ENCODE peak calls at places on chromosomes 7 and 10, in six cellular contexts. One of them, this sample, is unnamed.

GRCh38 chr10:14585287-14586193 is 189.2 kb downstream of the FAM107B start:
- DNase-seq in CD8-positive, alpha-beta memory T cell: no peak
- DNase-seq in sigmoid colon: no peak
- DNase-seq in Ammon's horn: no peak
- DNase-seq in HS-5: no peak
- DNase-seq in right lobe of liver: no peak
- DNase-seq in this sample: no peak

GRCh38 chr7:137151056-137151731 is 192.3 kb downstream of the PTN start:
- DNase-seq in sigmoid colon: no peak
- DNase-seq in CD8-positive, alpha-beta memory T cell: no peak
- DNase-seq in right lobe of liver: no peak
- DNase-seq in Ammon's horn: no peak
- DNase-seq in HS-5: no peak
- DNase-seq in this sample: no peak

GRCh38 chr10:17527530-17528146 is 73.2 kb upstream of the ST8SIA6 start:
- DNase-seq in sigmoid colon: no peak
- DNase-seq in right lobe of liver: no peak
- DNase-seq in CD8-positive, alpha-beta memory T cell: no peak
- DNase-seq in Ammon's horn: no peak
- DNase-seq in HS-5: peak
- DNase-seq in this sample: no peak

GRCh38 chr10:96466-96865 is 38.8 kb upstream of the ZMYND11 start:
- DNase-seq in sigmoid colon: no peak
- DNase-seq in HS-5: no peak
- DNase-seq in right lobe of liver: no peak
- DNase-seq in CD8-positive, alpha-beta memory T cell: no peak
- DNase-seq in Ammon's horn: no peak
- DNase-seq in this sample: no peak

GRCh38 chr10:63929826-63930467 is 408.7 kb downstream of the REEP3 start:
- DNase-seq in sigmoid colon: peak
- DNase-seq in CD8-positive, alpha-beta memory T cell: no peak
- DNase-seq in right lobe of liver: no peak
- DNase-seq in HS-5: no peak
- DNase-seq in Ammon's horn: no peak
- DNase-seq in this sample: no peak

GRCh38 chr10:79333513-79333912 is 13.8 kb upstream of the PPIF start:
- DNase-seq in HS-5: peak
- DNase-seq in CD8-positive, alpha-beta memory T cell: no peak
- DNase-seq in sigmoid colon: no peak
- DNase-seq in right lobe of liver: no peak
- DNase-seq in Ammon's horn: no peak
- DNase-seq in this sample: no peak

GRCh38 chr7:100122568-100122967 is 3.1 kb downstream of the CNPY4 start:
- DNase-seq in CD8-positive, alpha-beta memory T cell: no peak
- DNase-seq in HS-5: no peak
- DNase-seq in Ammon's horn: no peak
- DNase-seq in right lobe of liver: no peak
- DNase-seq in sigmoid colon: no peak
- DNase-seq in this sample: no peak

GRCh38 chr10:91424016-91424415 is 13.9 kb downstream of the HECTD2 start:
- DNase-seq in HS-5: no peak
- DNase-seq in right lobe of liver: no peak
- DNase-seq in Ammon's horn: no peak
- DNase-seq in sigmoid colon: no peak
- DNase-seq in CD8-positive, alpha-beta memory T cell: no peak
- DNase-seq in this sample: no peak

GRCh38 chr7:77415474-77415821 is 701 bp downstream of the GSAP start:
- DNase-seq in CD8-positive, alpha-beta memory T cell: no peak
- DNase-seq in sigmoid colon: no peak
- DNase-seq in Ammon's horn: no peak
- DNase-seq in right lobe of liver: no peak
- DNase-seq in HS-5: no peak
- DNase-seq in this sample: no peak

GRCh38 chr10:34766256-34766580 is 48.9 kb downstream of the PARD3 start:
- DNase-seq in CD8-positive, alpha-beta memory T cell: no peak
- DNase-seq in Ammon's horn: peak
- DNase-seq in sigmoid colon: no peak
- DNase-seq in HS-5: no peak
- DNase-seq in right lobe of liver: no peak
- DNase-seq in this sample: no peak

GRCh38 chr7:16421333-16422099 is at the start of gene CRPPA:
- DNase-seq in right lobe of liver: peak
- DNase-seq in CD8-positive, alpha-beta memory T cell: no peak
- DNase-seq in HS-5: no peak
- DNase-seq in sigmoid colon: peak
- DNase-seq in Ammon's horn: peak
- DNase-seq in this sample: no peak

GRCh38 chr7:80131675-80132435 is 2.8 kb upstream of the GNAI1 start:
- DNase-seq in CD8-positive, alpha-beta memory T cell: no peak
- DNase-seq in Ammon's horn: no peak
- DNase-seq in right lobe of liver: no peak
- DNase-seq in HS-5: no peak
- DNase-seq in sigmoid colon: no peak
- DNase-seq in this sample: no peak

GRCh38 chr10:42753507-42754154 is 29.0 kb upstream of the BMS1 start:
- DNase-seq in sigmoid colon: no peak
- DNase-seq in HS-5: no peak
- DNase-seq in CD8-positive, alpha-beta memory T cell: no peak
- DNase-seq in Ammon's horn: no peak
- DNase-seq in right lobe of liver: no peak
- DNase-seq in this sample: no peak

GRCh38 chr7:40755438-40755837 is 620.6 kb downstream of the SUGCT start:
- DNase-seq in sigmoid colon: no peak
- DNase-seq in HS-5: no peak
- DNase-seq in right lobe of liver: peak
- DNase-seq in CD8-positive, alpha-beta memory T cell: no peak
- DNase-seq in Ammon's horn: no peak
- DNase-seq in this sample: no peak

GRCh38 chr10:43595739-43596298 is 10.4 kb upstream of the ZNF485 start:
- DNase-seq in right lobe of liver: no peak
- DNase-seq in HS-5: no peak
- DNase-seq in sigmoid colon: no peak
- DNase-seq in CD8-positive, alpha-beta memory T cell: no peak
- DNase-seq in Ammon's horn: no peak
- DNase-seq in this sample: no peak

GRCh38 chr7:46209611-46210170 is 288.6 kb upstream of the IGFBP3 start:
- DNase-seq in HS-5: no peak
- DNase-seq in CD8-positive, alpha-beta memory T cell: no peak
- DNase-seq in Ammon's horn: no peak
- DNase-seq in right lobe of liver: no peak
- DNase-seq in sigmoid colon: no peak
- DNase-seq in this sample: no peak

GRCh38 chr10:5951721-5952407 is 25.5 kb downstream of the IL15RA start:
- DNase-seq in sigmoid colon: peak
- DNase-seq in HS-5: no peak
- DNase-seq in right lobe of liver: no peak
- DNase-seq in Ammon's horn: no peak
- DNase-seq in CD8-positive, alpha-beta memory T cell: no peak
- DNase-seq in this sample: no peak

GRCh38 chr7:2108501-2109250 is 124.1 kb downstream of the MAD1L1 start:
- DNase-seq in sigmoid colon: no peak
- DNase-seq in Ammon's horn: peak
- DNase-seq in HS-5: no peak
- DNase-seq in CD8-positive, alpha-beta memory T cell: no peak
- DNase-seq in right lobe of liver: no peak
- DNase-seq in this sample: no peak

GRCh38 chr7:98834949-98835348 is 34.9 kb downstream of the TMEM130 start:
- DNase-seq in sigmoid colon: no peak
- DNase-seq in right lobe of liver: no peak
- DNase-seq in HS-5: no peak
- DNase-seq in Ammon's horn: no peak
- DNase-seq in CD8-positive, alpha-beta memory T cell: no peak
- DNase-seq in this sample: no peak

GRCh38 chr10:58278274-58278961 is 9.5 kb downstream of the CISD1 start:
- DNase-seq in sigmoid colon: no peak
- DNase-seq in HS-5: no peak
- DNase-seq in right lobe of liver: no peak
- DNase-seq in CD8-positive, alpha-beta memory T cell: no peak
- DNase-seq in Ammon's horn: no peak
- DNase-seq in this sample: no peak

GRCh38 chr7:24290004-24290641 is 6.1 kb downstream of the NPY start:
- DNase-seq in right lobe of liver: no peak
- DNase-seq in HS-5: peak
- DNase-seq in Ammon's horn: peak
- DNase-seq in CD8-positive, alpha-beta memory T cell: no peak
- DNase-seq in sigmoid colon: no peak
- DNase-seq in this sample: no peak

GRCh38 chr10:58996866-58997265 is 179.6 kb upstream of the PHYHIPL start:
- DNase-seq in right lobe of liver: no peak
- DNase-seq in HS-5: no peak
- DNase-seq in sigmoid colon: no peak
- DNase-seq in Ammon's horn: no peak
- DNase-seq in CD8-positive, alpha-beta memory T cell: no peak
- DNase-seq in this sample: no peak

GRCh38 chr7:35536396-35536826 is 158.5 kb downstream of the HERPUD2 start:
- DNase-seq in CD8-positive, alpha-beta memory T cell: no peak
- DNase-seq in right lobe of liver: peak
- DNase-seq in Ammon's horn: no peak
- DNase-seq in sigmoid colon: no peak
- DNase-seq in HS-5: no peak
- DNase-seq in this sample: no peak

GRCh38 chr10:113621799-113622198 is 42.0 kb downstream of the NRAP start:
- DNase-seq in CD8-positive, alpha-beta memory T cell: no peak
- DNase-seq in right lobe of liver: no peak
- DNase-seq in sigmoid colon: no peak
- DNase-seq in HS-5: no peak
- DNase-seq in Ammon's horn: no peak
- DNase-seq in this sample: no peak

GRCh38 chr10:133007360-133007858 is 65.0 kb upstream of the CFAP46 start:
- DNase-seq in sigmoid colon: no peak
- DNase-seq in HS-5: no peak
- DNase-seq in right lobe of liver: no peak
- DNase-seq in Ammon's horn: no peak
- DNase-seq in CD8-positive, alpha-beta memory T cell: no peak
- DNase-seq in this sample: no peak

GRCh38 chr10:118504044-118504944 is 91.2 kb downstream of the PRLHR start:
- DNase-seq in sigmoid colon: no peak
- DNase-seq in right lobe of liver: no peak
- DNase-seq in Ammon's horn: no peak
- DNase-seq in HS-5: peak
- DNase-seq in CD8-positive, alpha-beta memory T cell: no peak
- DNase-seq in this sample: peak

This sample was measured in BJ.